ENCODE peak calls at places on chromosomes 3 and 15, in four cellular contexts. B is amniotic stem cell, Y is NCI-H345, A is GM03348. G is an unnamed sample.

GRCh38 chr15:83206387-83206970 is 1.1 kb downstream of the HDGFL3 start:
- DNase-seq in B (no peak), Y (no peak), A (no peak), G (no peak)

GRCh38 chr15:58331903-58332675 is 99.7 kb upstream of the LIPC start:
- DNase-seq in B (peak; percentile 92), Y (peak; percentile 58), A (peak; percentile 92), G (peak; percentile 98)

GRCh38 chr15:68550498-68551295 is 28.1 kb upstream of the CORO2B start:
- DNase-seq in B (no peak), Y (peak; percentile 60), A (peak; percentile 68), G (peak; percentile 96)

GRCh38 chr3:29453278-29453961 is 172.5 kb downstream of the RBMS3 start:
- DNase-seq in B (no peak), Y (peak; percentile 72), A (no peak), G (peak; percentile 27)

GRCh38 chr3:149566296-149566945 is 91.4 kb downstream of the WWTR1 start:
- DNase-seq in B (no peak), Y (no peak), A (no peak), G (no peak)

GRCh38 chr3:151393961-151394360 is 9.4 kb upstream of the P2RY12 start:
- DNase-seq in B (no peak), Y (no peak), A (no peak), G (no peak)

GRCh38 chr15:67945951-67946700 is 106.3 kb upstream of the RNU6-1 start:
- DNase-seq in B (peak; percentile 34), Y (no peak), A (no peak), G (no peak)

GRCh38 chr15:66651913-66652642 is 50.0 kb upstream of the SMAD6 start:
- DNase-seq in B (no peak), Y (no peak), A (no peak), G (no peak)

GRCh38 chr3:102129774-102130608 is 280.7 kb downstream of the NFKBIZ start:
- DNase-seq in B (peak; percentile 34), Y (no peak), A (peak; percentile 28), G (peak; percentile 61)

GRCh38 chr3:43621406-43621973 is 321 bp downstream of the ANO10 start:
- DNase-seq in B (no peak), Y (no peak), A (peak; percentile 20), G (peak; percentile 90)

GRCh38 chr3:150743508-150743907 is 19.5 kb downstream of the SIAH2 start:
- DNase-seq in B (no peak), Y (no peak), A (peak; percentile 38), G (no peak)

G was measured in lower leg skin.